ENCODE peak calls at places on chromosomes 16 and 17, in six cellular contexts. T, B, N, P, I and G are unnamed samples.

GRCh38 chr17:59812139-59812538 is 80.6 kb downstream of the TUBD1 start:
- DNase-seq in T (peak; percentile 94), B (no peak), N (no peak), P (no peak), I (no peak), G (no peak)

GRCh38 chr17:57979076-57979475 is 9.0 kb downstream of the VEZF1 start:
- DNase-seq in T (no peak), B (no peak), N (no peak), P (no peak), I (no peak), G (no peak)

GRCh38 chr17:78450696-78451344 is 72.4 kb downstream of the PGS1 start:
- DNase-seq in T (peak; percentile 74), B (no peak), N (no peak), P (no peak), I (no peak), G (no peak)

GRCh38 chr17:29145289-29146058 is 34.7 kb downstream of the MYO18A start:
- DNase-seq in T (peak; percentile 91), B (no peak), N (peak; percentile 73), P (peak; percentile 54), I (peak; percentile 57), G (peak; percentile 40)

GRCh38 chr16:80852261-80852872 is 48.0 kb upstream of the CDYL2 start:
- DNase-seq in T (peak; percentile 44), B (peak; percentile 36), N (peak; percentile 28), P (no peak), I (no peak), G (peak; percentile 18)

GRCh38 chr17:71276071-71276470 is 844.7 kb upstream of the SOX9 start:
- DNase-seq in T (no peak), B (no peak), N (no peak), P (no peak), I (no peak), G (no peak)

GRCh38 chr17:83099570-83100181 is 20.3 kb downstream of the METRNL start:
- DNase-seq in T (no peak), B (no peak), N (no peak), P (no peak), I (no peak), G (no peak)

GRCh38 chr17:48608921-48609505 is 1.8 kb downstream of the HOXB7 start:
- DNase-seq in T (no peak), B (no peak), N (no peak), P (no peak), I (no peak), G (no peak)

GRCh38 chr17:78707016-78707415 is 75.1 kb downstream of the CYTH1 start:
- DNase-seq in T (no peak), B (no peak), N (no peak), P (no peak), I (no peak), G (no peak)

GRCh38 chr17:16398270-16399267 is 16.8 kb upstream of the TRPV2 start:
- DNase-seq in T (no peak), B (no peak), N (no peak), P (no peak), I (no peak), G (no peak)

GRCh38 chr17:76995352-76996105 is 127.3 kb downstream of the MGAT5B start:
- DNase-seq in T (peak; percentile 47), B (no peak), N (no peak), P (no peak), I (no peak), G (no peak)

GRCh38 chr17:17959520-17960361 is 12.5 kb downstream of the TOM1L2 start:
- DNase-seq in T (no peak), B (no peak), N (peak; percentile 33), P (no peak), I (no peak), G (no peak)

GRCh38 chr16:64304376-64304775 is 817.5 kb downstream of the CDH11 start:
- DNase-seq in T (no peak), B (no peak), N (no peak), P (no peak), I (no peak), G (no peak)

GRCh38 chr16:23225634-23226033 is 43.1 kb downstream of the SCNN1G start:
- DNase-seq in T (no peak), B (no peak), N (no peak), P (no peak), I (no peak), G (no peak)

GRCh38 chr17:8859029-8859803 is 8.3 kb downstream of the PIK3R6 start:
- DNase-seq in T (peak; percentile 87), B (no peak), N (no peak), P (no peak), I (no peak), G (no peak)

GRCh38 chr17:45440161-45440859 is 7.6 kb upstream of the ARHGAP27 start:
- DNase-seq in T (no peak), B (no peak), N (no peak), P (peak; percentile 54), I (no peak), G (no peak)

GRCh38 chr17:69819316-69820087 is 255.5 kb upstream of the KCNJ16 start:
- DNase-seq in T (no peak), B (no peak), N (no peak), P (no peak), I (no peak), G (no peak)

GRCh38 chr17:56297142-56297541 is 143.9 kb downstream of the ANKFN1 start:
- DNase-seq in T (peak; percentile 96), B (no peak), N (no peak), P (no peak), I (no peak), G (no peak)

GRCh38 chr16:84937196-84937935 is 74.0 kb downstream of the ZDHHC7 start:
- DNase-seq in T (no peak), B (no peak), N (no peak), P (no peak), I (no peak), G (no peak)

GRCh38 chr16:84931506-84931905 is 79.8 kb downstream of the ZDHHC7 start:
- DNase-seq in T (no peak), B (no peak), N (no peak), P (no peak), I (no peak), G (no peak)

GRCh38 chr16:84931107-84931494 is 80.2 kb downstream of the ZDHHC7 start:
- DNase-seq in T (no peak), B (no peak), N (no peak), P (no peak), I (no peak), G (no peak)

GRCh38 chr16:84932691-84933090 is 78.6 kb downstream of the ZDHHC7 start:
- DNase-seq in T (no peak), B (no peak), N (no peak), P (no peak), I (no peak), G (no peak)

GRCh38 chr16:84933774-84934571 is 77.4 kb downstream of the ZDHHC7 start:
- DNase-seq in T (no peak), B (no peak), N (no peak), P (no peak), I (peak; percentile 72), G (no peak)
- TF ChIP-seq POLR2A in T (no peak), B (no peak), N (no peak), P (no peak), I (no peak), G (no peak)

GRCh38 chr17:81516439-81516838 is 3.8 kb upstream of the ACTG1 start:
- DNase-seq in T (no peak), B (no peak), N (no peak), P (no peak), I (peak; percentile 27), G (no peak)

GRCh38 chr17:81518113-81518784 is 5.7 kb upstream of the ACTG1 start:
- DNase-seq in T (no peak), B (no peak), N (no peak), P (no peak), I (no peak), G (no peak)

GRCh38 chr17:81517009-81517338 is 4.4 kb upstream of the ACTG1 start:
- DNase-seq in T (no peak), B (no peak), N (no peak), P (no peak), I (no peak), G (no peak)

GRCh38 chr17:81518785-81519283 is 6.2 kb upstream of the ACTG1 start:
- DNase-seq in T (no peak), B (no peak), N (peak; percentile 55), P (no peak), I (peak; percentile 49), G (no peak)

DNA sequence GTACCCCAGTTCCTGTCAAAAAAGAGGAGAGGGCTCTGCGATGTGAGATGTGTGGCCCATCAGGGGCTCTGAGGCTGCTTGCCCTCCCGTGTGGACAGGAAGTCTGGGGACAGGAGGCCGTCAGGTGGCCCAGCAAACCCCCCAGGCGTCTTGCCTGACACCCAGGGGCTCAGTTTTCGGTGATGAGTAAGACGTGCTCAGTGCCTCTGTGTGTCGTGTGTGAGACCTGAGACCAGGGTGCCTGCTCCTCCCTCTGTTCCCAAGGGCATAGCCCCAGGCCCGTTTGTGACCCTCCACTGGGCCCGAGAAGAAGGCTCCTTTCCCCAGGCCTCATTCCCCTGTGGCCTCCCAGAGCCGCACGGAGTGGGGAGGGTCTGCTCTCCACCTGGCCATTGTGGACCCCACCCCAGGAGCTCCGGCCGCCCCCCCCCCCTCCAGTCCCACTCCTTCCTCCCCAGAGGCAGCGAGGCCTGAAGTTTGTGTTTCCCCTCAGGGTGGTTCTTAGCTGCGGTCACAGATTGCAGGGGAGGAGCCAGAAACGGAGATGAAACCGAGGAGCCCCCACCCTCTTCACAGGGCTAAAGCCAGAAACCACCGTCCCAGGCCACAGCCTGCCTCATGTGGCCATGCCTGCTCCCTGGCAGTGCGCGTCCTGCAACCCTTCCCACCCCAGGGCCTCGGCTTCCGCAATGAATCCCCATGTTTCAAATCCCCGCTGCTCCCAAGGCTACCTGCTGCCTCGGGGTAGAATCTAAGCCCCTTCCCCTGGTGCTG is 4.9 kb upstream of the ACTG1 start:
- DNase-seq in T (peak; percentile 87), B (no peak), N (no peak), P (no peak), I (peak; percentile 40), G (no peak)
- TF ChIP-seq POLR2A in T (no peak), B (no peak), N (no peak), P (no peak), I (no peak), G (no peak)

GRCh38 chr17:22464041-22464440 is 771.7 kb downstream of the KCNJ18 start:
- DNase-seq in T (no peak), B (no peak), N (no peak), P (no peak), I (no peak), G (no peak)
- TF ChIP-seq POLR2A in T (no peak), B (no peak), N (no peak), P (no peak), I (no peak), G (no peak)

GRCh38 chr17:39772987-39773664 is 35.4 kb downstream of the GRB7 start:
- DNase-seq in T (no peak), B (no peak), N (no peak), P (no peak), I (no peak), G (no peak)
- TF ChIP-seq POLR2A in T (no peak), B (no peak), N (no peak), P (no peak), I (no peak), G (no peak)